ENCODE peak calls at places on chromosomes 11 and 22, in four cellular contexts. L, C, F and H are unnamed samples.

GRCh38 chr22:24950272-24950902 is 2.1 kb upstream of the KIAA1671 start:
- DNase-seq in F (peak), C (no peak), L (peak), H (peak)

GRCh38 chr11:65504671-65505433 is 6.0 kb downstream of the MALAT1 start:
- DNase-seq in L (peak), C (no peak), F (no peak), H (peak)

GRCh38 chr11:103055174-103055890 is 36.6 kb downstream of the DCUN1D5 start:
- DNase-seq in F (peak), C (no peak), L (peak), H (peak)

GRCh38 chr11:57490456-57491248 is 24.9 kb downstream of the SLC43A1 start:
- DNase-seq in C (no peak), F (no peak), L (no peak), H (peak)

GRCh38 chr11:2933376-2934056 is 4.3 kb upstream of the PHLDA2 start:
- DNase-seq in C (peak), F (no peak), L (peak), H (peak)

GRCh38 chr11:114416441-114416928 is 16.0 kb downstream of the RBM7 start:
- DNase-seq in C (no peak), L (peak), F (no peak), H (peak)

GRCh38 chr11:123684601-123685000 is 30.2 kb upstream of the SCN3B start:
- DNase-seq in L (no peak), F (no peak), C (no peak), H (no peak)

GRCh38 chr22:36577019-36577418 is 48.1 kb upstream of the EIF3D start:
- DNase-seq in C (no peak), F (no peak), L (peak), H (peak)

GRCh38 chr11:11722861-11723260 is 101.1 kb upstream of the GALNT18 start:
- DNase-seq in C (no peak), F (no peak), L (no peak), H (no peak)

GRCh38 chr11:2801711-2802388 is 83.7 kb downstream of the CDKN1C start:
- DNase-seq in C (peak), F (no peak), L (no peak), H (no peak)

GRCh38 chr22:42156597-42156996 is 26.0 kb upstream of the CYP2D6 start:
- DNase-seq in L (no peak), C (no peak), F (no peak), H (no peak)

GRCh38 chr11:47391077-47391583 is 12.8 kb upstream of the SPI1 start:
- DNase-seq in C (peak), F (no peak), L (no peak), H (no peak)

GRCh38 chr11:2554338-2555240 is 109.8 kb downstream of the KCNQ1 start:
- DNase-seq in F (no peak), C (peak), L (no peak), H (no peak)

GRCh38 chr22:48185656-48186055 is 1423.2 kb downstream of the TBC1D22A start:
- DNase-seq in C (no peak), L (no peak), F (no peak), H (no peak)

GRCh38 chr11:108592591-108593213 is 866 bp downstream of the EXPH5 start:
- DNase-seq in C (peak), L (no peak), F (peak), H (no peak)

GRCh38 chr11:102840018-102840417 is 3.4 kb downstream of the MMP3 start:
- DNase-seq in C (no peak), L (no peak), F (no peak), H (no peak)

GRCh38 chr22:39171623-39172264 is 19.3 kb upstream of the CBX7 start:
- DNase-seq in F (no peak), C (peak), L (no peak), H (no peak)

GRCh38 chr22:27153386-27153785 is 496.0 kb downstream of the MIAT start:
- DNase-seq in F (no peak), C (no peak), L (no peak), H (peak)

GRCh38 chr22:17797721-17798559 is 23.7 kb upstream of the BID start:
- DNase-seq in F (no peak), L (no peak), C (no peak), H (no peak)

GRCh38 chr22:35543702-35544101 is 3.1 kb downstream of the RASD2 start:
- DNase-seq in C (no peak), L (no peak), F (no peak), H (no peak)

GRCh38 chr11:114304065-114304464 is 7.9 kb downstream of the NNMT start:
- DNase-seq in L (no peak), C (no peak), F (no peak), H (peak)

GRCh38 chr11:62392944-62393628 is 25.7 kb upstream of the SCGB1A1 start:
- DNase-seq in L (no peak), C (no peak), F (no peak), H (no peak)

GRCh38 chr22:46074771-46075551 is 75.4 kb upstream of the PPARA start:
- DNase-seq in F (no peak), L (no peak), C (peak), H (no peak)
- H3K4me3 ChIP-seq in F (no peak), L (peak), C (peak), H (peak)

GRCh38 chr11:119742263-119742861 is 13.4 kb upstream of the NECTIN1 start:
- DNase-seq in F (peak), L (no peak), C (peak), H (no peak)
- H3K4me3 ChIP-seq in F (peak), L (no peak), C (peak), H (no peak)

GRCh38 chr22:50640857-50641647 is 13.1 kb upstream of the ARSA start:
- DNase-seq in F (no peak), L (no peak), C (no peak), H (no peak)
- H3K4me3 ChIP-seq in F (no peak), L (no peak), C (no peak), H (no peak)

GRCh38 chr11:85809881-85810280 is 1.1 kb downstream of the SYTL2 start:
- DNase-seq in C (no peak), L (no peak), F (peak), H (no peak)
- H3K4me3 ChIP-seq in C (peak), L (peak), F (peak), H (no peak)

GRCh38 chr11:45048313-45048841 is 97.7 kb upstream of the TP53I11 start:
- DNase-seq in L (no peak), C (no peak), F (no peak), H (no peak)

GRCh38 chr11:45042560-45042959 is 91.9 kb upstream of the TP53I11 start:
- DNase-seq in F (no peak), C (no peak), L (peak), H (peak)

GRCh38 chr11:45048870-45049825 is 97.3 kb upstream of the PRDM11 start:
- DNase-seq in F (peak), C (no peak), L (no peak), H (peak)

GRCh38 chr11:45043755-45044475 is 93.2 kb upstream of the TP53I11 start:
- DNase-seq in L (no peak), C (no peak), F (no peak), H (no peak)

DNA sequence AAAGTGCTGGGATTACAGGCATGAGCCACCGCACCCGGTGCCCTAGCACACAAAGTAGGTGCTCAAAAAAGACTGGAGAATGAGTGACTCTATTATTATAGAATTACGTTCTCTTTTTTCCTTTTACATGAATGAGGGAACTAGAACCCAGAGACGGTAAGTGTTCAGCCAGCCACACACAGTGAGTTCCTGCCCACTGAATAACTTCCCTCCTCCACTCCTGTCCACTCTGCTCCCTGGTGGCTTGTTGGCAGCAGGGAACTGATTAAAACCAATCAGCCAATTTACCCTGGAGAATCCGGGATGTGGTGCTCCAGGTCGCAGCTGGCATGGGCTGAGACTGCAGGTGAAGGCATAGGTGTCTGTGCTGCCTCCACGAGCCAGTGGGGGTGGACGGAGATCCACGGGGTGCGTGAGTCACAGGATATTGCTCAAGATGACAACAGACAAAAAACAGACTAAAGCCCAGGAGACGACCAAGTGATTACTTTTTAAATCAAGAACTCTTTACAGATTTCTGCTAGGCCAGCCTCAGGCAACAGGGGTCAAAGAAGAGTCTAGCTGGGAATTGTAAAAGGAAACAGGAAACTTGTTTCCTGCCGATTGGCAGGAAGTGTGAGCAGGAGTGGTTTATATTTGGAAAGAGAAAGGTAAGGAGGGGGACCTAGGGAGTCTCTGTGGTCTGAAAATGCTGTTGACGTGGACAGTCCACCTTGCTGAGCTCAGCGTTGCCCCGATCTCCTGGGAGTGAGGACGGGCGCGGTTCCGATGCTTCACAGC is 95.2 kb upstream of the TP53I11 start:
- DNase-seq in C (peak), L (peak), F (no peak), H (peak)
- H3K4me3 ChIP-seq in C (no peak), L (no peak), F (no peak), H (no peak)

DNA sequence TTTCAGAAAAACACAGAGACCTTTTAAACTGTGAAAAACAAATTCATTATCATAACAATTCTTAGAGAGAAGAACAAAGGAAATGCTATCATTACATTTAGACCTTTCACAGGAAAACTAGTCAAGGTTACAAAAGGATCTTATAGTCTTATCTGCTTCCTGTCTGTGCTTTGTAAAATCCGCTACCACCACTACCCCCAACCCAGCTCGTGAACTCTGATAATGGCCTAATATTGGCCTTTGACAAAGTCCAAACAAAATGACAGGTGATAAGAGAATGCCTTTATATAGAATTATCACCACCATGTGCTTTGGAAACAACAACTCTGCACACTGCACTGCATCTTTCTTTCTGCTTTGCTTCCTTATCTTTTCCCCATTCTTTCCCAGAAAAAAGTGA is 272.5 kb downstream of the SBF2 start:
- DNase-seq in F (peak), L (no peak), C (no peak), H (no peak)
- H3K4me3 ChIP-seq in F (no peak), L (no peak), C (no peak), H (no peak)

DNA sequence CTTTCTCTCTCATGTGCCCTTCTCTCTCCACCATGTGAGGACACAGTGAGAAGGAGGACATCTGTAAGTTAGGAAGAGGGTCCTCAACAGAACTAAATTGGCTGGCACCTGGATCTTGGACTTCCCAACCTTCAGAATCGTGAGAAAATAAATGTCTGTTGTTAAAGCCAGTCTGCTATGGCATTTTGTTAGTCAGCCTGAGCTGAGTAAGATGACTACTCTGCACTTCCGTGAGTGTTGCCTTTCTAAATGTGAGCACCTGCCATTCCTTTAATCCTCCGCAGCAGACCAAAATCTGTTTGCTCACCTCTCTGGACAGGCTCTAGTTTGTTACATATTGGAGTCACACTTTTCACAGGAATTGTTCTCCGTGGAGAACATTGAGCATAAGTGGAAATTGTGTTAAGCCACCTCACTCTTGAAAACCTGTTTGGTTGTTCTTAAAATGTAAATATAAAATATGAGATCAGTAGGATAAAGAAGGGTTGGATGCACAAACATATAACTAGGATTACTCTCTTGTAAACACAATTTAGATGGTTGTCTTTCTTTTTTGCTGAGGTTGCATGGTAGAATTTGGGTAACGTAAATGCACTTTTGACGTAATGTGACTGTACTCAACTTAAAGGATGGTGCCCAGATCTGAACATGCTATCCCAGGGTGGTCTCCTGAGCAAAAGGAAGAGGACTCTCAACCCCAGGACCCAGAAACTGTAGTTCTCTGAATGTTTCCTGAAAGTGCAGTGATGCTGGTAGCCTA is 65.9 kb downstream of the SNX19 start:
- DNase-seq in C (no peak), L (no peak), F (no peak), H (no peak)
- H3K4me3 ChIP-seq in C (no peak), L (no peak), F (no peak), H (no peak)

GRCh38 chr11:72245232-72245816 is 1.3 kb upstream of the PHOX2A start:
- DNase-seq in C (no peak), F (no peak), L (no peak), H (no peak)

GRCh38 chr11:72243173-72243566 is 806 bp downstream of the PHOX2A start:
- DNase-seq in C (no peak), L (no peak), F (no peak), H (no peak)

GRCh38 chr11:72242141-72242540 is 1.8 kb downstream of the PHOX2A start:
- DNase-seq in F (no peak), L (no peak), C (no peak), H (no peak)

GRCh38 chr11:72243567-72244316 is at the start of gene PHOX2A:
- DNase-seq in L (no peak), F (peak), C (no peak), H (no peak)

DNA sequence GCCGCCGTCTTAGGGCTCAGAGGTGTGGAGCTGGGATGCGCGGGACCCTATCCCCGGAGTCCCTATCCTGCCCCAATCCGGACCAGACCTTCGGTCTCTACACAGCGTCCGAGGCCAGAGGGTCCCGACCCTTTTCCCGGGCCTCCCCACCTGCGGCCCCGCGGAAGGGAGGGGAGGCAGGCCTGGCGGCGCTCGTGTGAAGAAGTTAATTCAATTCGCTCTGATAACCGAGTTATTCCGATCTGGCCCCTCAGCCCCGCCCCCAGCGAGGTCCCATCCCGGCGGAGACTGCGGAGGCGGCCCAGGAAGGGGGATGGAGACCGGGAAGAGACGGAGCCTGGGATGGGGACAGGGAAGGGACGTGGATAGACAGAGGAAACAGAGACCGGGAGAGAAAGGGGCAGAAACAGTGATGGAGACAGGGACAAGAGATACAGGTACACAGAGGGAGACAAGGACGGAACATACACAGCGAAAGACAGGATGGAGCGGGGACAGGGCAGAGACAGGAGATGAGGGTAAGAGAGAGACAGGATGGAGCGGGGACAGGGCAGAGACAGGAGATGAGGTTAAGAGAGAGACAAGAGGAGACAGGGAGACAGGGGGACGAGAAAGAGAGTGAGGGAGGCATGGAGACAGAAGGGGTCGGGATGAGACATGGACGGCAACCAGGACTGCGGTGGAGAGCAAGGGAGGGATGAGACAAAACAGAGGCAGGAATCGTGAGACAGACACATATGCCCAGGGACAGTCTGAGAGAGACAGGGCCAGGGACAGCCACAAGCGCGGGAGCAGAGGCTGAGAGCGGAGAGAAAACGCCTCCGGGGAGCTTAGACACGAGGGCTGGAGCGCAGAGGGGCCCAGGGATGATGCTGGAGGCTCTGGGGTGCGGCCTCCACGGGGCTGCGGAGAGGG is 598 bp upstream of the PHOX2A start:
- DNase-seq in C (no peak), F (no peak), L (no peak), H (no peak)
- H3K4me3 ChIP-seq in C (peak), F (peak), L (no peak), H (no peak)

GRCh38 chr11:27362032-27362431 is 983 bp downstream of the CCDC34 start:
- DNase-seq in C (no peak), L (no peak), F (no peak), H (no peak)
- H3K4me3 ChIP-seq in C (no peak), L (peak), F (peak), H (peak)

DNA sequence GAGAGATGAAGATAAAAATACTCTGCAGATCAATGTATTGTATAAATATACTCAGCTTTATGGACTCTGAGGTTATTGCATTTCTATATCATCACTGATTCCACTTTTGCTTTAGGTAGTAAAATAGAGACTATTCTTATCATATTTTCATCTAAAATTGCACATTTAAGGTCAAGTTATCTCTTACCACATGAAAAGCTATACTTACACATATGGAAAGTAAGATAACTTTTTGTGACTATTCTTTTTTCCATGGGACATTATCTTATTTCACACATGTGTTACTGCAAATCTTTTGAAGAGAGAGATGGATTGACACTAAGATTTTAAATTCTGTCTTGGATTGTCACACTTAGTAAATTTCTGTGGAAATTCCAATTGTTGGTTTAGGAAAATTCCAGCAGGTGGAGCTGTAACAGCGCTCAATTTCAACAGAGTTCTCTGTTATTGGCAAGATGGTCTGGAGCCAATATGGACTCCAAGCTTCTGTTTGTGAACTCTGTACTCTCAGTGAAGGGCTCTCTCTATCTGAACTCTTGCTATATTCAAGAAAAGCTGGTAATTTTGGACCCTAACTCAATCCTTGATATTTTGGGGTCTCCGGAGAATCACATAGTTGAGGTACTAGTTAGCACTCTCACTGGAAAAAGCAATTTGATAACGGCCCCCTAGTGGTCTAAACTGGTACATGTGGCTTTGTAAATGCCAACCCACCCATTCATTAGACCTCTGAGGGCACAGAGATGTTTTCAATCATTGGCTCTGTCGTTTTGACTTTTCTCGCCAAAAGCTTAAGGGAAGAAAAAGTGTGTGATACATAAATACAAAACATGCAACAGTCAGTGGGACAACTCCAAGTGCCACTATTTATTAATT is 429.7 kb downstream of the ETS1 start:
- DNase-seq in L (peak), C (no peak), F (peak), H (peak)
- H3K4me3 ChIP-seq in L (no peak), C (no peak), F (peak), H (peak)